ENCODE peak calls at places on chromosomes 2 and 18, in six cellular contexts. J is colonic mucosa, Z is HCT116, D is esophagus muscularis mucosa, I is PC-9, U is right lobe of liver. L is an unnamed sample.

GRCh38 chr2:21052044-21052443 is 8.2 kb upstream of the APOB start:
- DNase-seq in J (no peak), Z (no peak), D (peak; percentile 83), I (no peak), U (peak; percentile 90), L (no peak)

GRCh38 chr18:72233106-72233505 is 311.0 kb downstream of the CBLN2 start:
- DNase-seq in J (no peak), Z (no peak), D (no peak), I (no peak), U (no peak), L (no peak)

GRCh38 chr2:133415210-133415876 is 152.9 kb downstream of the NCKAP5 start:
- DNase-seq in J (no peak), Z (no peak), D (no peak), I (no peak), U (no peak), L (no peak)

GRCh38 chr2:173986805-173987204 is 21.6 kb upstream of the SP3 start:
- DNase-seq in J (no peak), Z (no peak), D (no peak), I (no peak), U (peak; percentile 82), L (no peak)

GRCh38 chr2:125656190-125656589 is 999.8 kb upstream of the GYPC start:
- DNase-seq in J (no peak), Z (no peak), D (no peak), I (no peak), U (no peak), L (no peak)

GRCh38 chr2:219645631-219646527 is 18.4 kb downstream of the SLC4A3 start:
- DNase-seq in J (no peak), Z (peak; percentile 65), D (no peak), I (no peak), U (no peak), L (no peak)

GRCh38 chr2:128309341-128310093 is 9.2 kb downstream of the HS6ST1 start:
- DNase-seq in J (peak; percentile 57), Z (no peak), D (no peak), I (no peak), U (peak; percentile 96), L (peak; percentile 64)

GRCh38 chr2:234981197-234982095 is 29.6 kb downstream of the SH3BP4 start:
- DNase-seq in J (peak; percentile 66), Z (peak; percentile 73), D (peak; percentile 93), I (peak; percentile 98), U (peak; percentile 81), L (no peak)

GRCh38 chr18:37544196-37544595 is 21.4 kb downstream of the CELF4 start:
- DNase-seq in J (no peak), Z (no peak), D (no peak), I (no peak), U (no peak), L (no peak)

GRCh38 chr2:218427741-218428140 is 8.8 kb downstream of the VIL1 start:
- DNase-seq in J (no peak), Z (no peak), D (no peak), I (no peak), U (no peak), L (no peak)

GRCh38 chr2:98205901-98206300 is 118.9 kb downstream of the VWA3B start:
- DNase-seq in J (no peak), Z (no peak), D (no peak), I (no peak), U (no peak), L (no peak)

GRCh38 chr18:73511751-73512525 is 635.7 kb downstream of the FBXO15 start:
- DNase-seq in J (no peak), Z (no peak), D (no peak), I (no peak), U (no peak), L (no peak)

GRCh38 chr2:98504386-98505109 is 59.9 kb downstream of the INPP4A start:
- DNase-seq in J (no peak), Z (no peak), D (no peak), I (no peak), U (no peak), L (no peak)

GRCh38 chr2:34001557-34001956 is 402.5 kb upstream of the FAM98A start:
- DNase-seq in J (no peak), Z (no peak), D (no peak), I (no peak), U (no peak), L (no peak)

GRCh38 chr2:103462101-103462500 is 700.3 kb downstream of the TMEM182 start:
- DNase-seq in J (no peak), Z (no peak), D (no peak), I (no peak), U (no peak), L (no peak)

GRCh38 chr2:201257381-201257940 is 2.9 kb upstream of the CASP8 start:
- DNase-seq in J (peak; percentile 71), Z (no peak), D (peak; percentile 91), I (peak; percentile 65), U (no peak), L (no peak)

GRCh38 chr2:239710953-239711861 is 310.4 kb upstream of the HDAC4 start:
- DNase-seq in J (no peak), Z (no peak), D (no peak), I (no peak), U (peak; percentile 30), L (no peak)

GRCh38 chr2:216922170-216922780 is 62.4 kb upstream of the TNP1 start:
- DNase-seq in J (no peak), Z (no peak), D (no peak), I (no peak), U (no peak), L (no peak)

GRCh38 chr2:151363709-151364108 is 6.3 kb downstream of the TNFAIP6 start:
- DNase-seq in J (no peak), Z (no peak), D (peak; percentile 91), I (no peak), U (peak; percentile 46), L (no peak)

GRCh38 chr2:206392118-206392517 is 51.2 kb upstream of the ADAM23 start:
- DNase-seq in J (no peak), Z (peak; percentile 46), D (no peak), I (peak; percentile 24), U (no peak), L (no peak)

GRCh38 chr2:17387591-17387990 is 130.6 kb downstream of the RAD51AP2 start:
- DNase-seq in J (no peak), Z (no peak), D (no peak), I (no peak), U (no peak), L (no peak)

GRCh38 chr2:113791697-113792590 is 35.5 kb upstream of the SLC35F5 start:
- DNase-seq in J (no peak), Z (no peak), D (no peak), I (no peak), U (no peak), L (no peak)

GRCh38 chr2:33411765-33412164 is 64.7 kb upstream of the RASGRP3 start:
- DNase-seq in J (no peak), Z (no peak), D (no peak), I (no peak), U (no peak), L (no peak)

GRCh38 chr2:55732854-55733253 is 39.2 kb upstream of the PNPT1 start:
- DNase-seq in J (no peak), Z (no peak), D (no peak), I (no peak), U (no peak), L (no peak)

GRCh38 chr18:48064978-48065600 is 134.6 kb upstream of the SMAD2 start:
- DNase-seq in J (no peak), Z (no peak), D (no peak), I (no peak), U (no peak), L (no peak)

GRCh38 chr2:8862230-8862629 is 24.8 kb upstream of the KIDINS220 start:
- DNase-seq in J (no peak), Z (no peak), D (no peak), I (no peak), U (no peak), L (no peak)

GRCh38 chr2:3986063-3986462 is 282.7 kb downstream of the DCDC2C start:
- DNase-seq in J (no peak), Z (no peak), D (peak; percentile 8), I (no peak), U (no peak), L (no peak)

GRCh38 chr2:113173563-113174368 is at the start of gene PSD4:
- DNase-seq in J (peak; percentile 56), Z (no peak), D (no peak), I (no peak), U (peak; percentile 71), L (peak; percentile 88)

GRCh38 chr2:230323385-230324106 is 3.4 kb upstream of the SP140L start:
- DNase-seq in J (no peak), Z (peak; percentile 22), D (peak; percentile 68), I (no peak), U (no peak), L (no peak)

GRCh38 chr2:70903171-70903570 is 32.5 kb upstream of the ATP6V1B1 start:
- DNase-seq in J (no peak), Z (no peak), D (no peak), I (no peak), U (no peak), L (no peak)
- H3K27ac ChIP-seq in J (no peak overlapping the region), Z (no peak overlapping the region), D (no peak overlapping the region), I (no peak overlapping the region), U (no peak overlapping the region), L (no peak overlapping the region)

DNA sequence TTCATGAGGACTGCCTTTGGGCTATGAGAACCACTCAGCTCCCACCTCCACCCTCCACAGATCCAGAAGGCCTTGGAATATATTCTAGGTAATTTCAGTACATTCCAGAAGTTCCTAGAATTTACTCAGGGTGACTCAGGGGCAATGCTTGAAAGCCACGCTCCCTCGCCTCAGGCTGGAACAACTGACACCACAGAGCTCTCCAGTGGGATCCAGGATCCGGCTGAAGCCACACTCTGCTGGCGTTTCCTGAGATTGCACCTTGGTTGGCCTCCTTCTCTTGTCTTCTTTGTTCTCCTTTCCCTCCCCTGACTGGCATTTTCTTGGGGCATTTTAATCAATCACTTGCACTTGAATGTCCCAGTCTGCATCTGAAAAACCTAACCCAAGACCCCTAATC is 92.6 kb upstream of the KCNE4 start:
- DNase-seq in J (no peak), Z (peak; percentile 55), D (no peak), I (peak; percentile 96), U (no peak), L (no peak)
- TF ChIP-seq CTCF in J (no peak), Z (peak; percentile 38), D (no peak), I (peak; percentile 79), U (no peak), L (no peak)

GRCh38 chr2:196278491-196278911 is 107.1 kb upstream of the STK17B start:
- DNase-seq in J (no peak), Z (no peak), D (no peak), I (no peak), U (no peak), L (no peak)

GRCh38 chr2:196276421-196276820 is 105.0 kb upstream of the STK17B start:
- DNase-seq in J (peak; percentile 51), Z (no peak), D (no peak), I (no peak), U (no peak), L (no peak)

GRCh38 chr2:196277002-196277401 is 105.6 kb upstream of the STK17B start:
- DNase-seq in J (no peak), Z (no peak), D (no peak), I (no peak), U (no peak), L (no peak)

GRCh38 chr2:196274387-196274809 is 103.0 kb upstream of the STK17B start:
- DNase-seq in J (peak; percentile 31), Z (no peak), D (no peak), I (no peak), U (no peak), L (no peak)

GRCh38 chr2:196275646-196276352 is 104.4 kb upstream of the STK17B start:
- DNase-seq in J (peak; percentile 29), Z (no peak), D (no peak), I (no peak), U (no peak), L (no peak)
- H3K27ac ChIP-seq in J (peak overlapping the region; percentile 69), Z (no peak overlapping the region), D (no peak overlapping the region), I (no peak overlapping the region), U (no peak overlapping the region), L (peak overlapping the region; percentile 9)

GRCh38 chr2:15146960-15147359 is 414.2 kb downstream of the NBAS start:
- DNase-seq in J (no peak), Z (no peak), D (no peak), I (no peak), U (no peak), L (no peak)
- TF ChIP-seq CTCF in J (no peak), Z (peak; percentile 8), D (no peak), I (no peak), U (no peak), L (no peak)

L was measured in suprapubic skin.